ENCODE peak calls at places on chromosomes 13 and 19, in six cellular contexts. E is upper lobe of right lung; X is PC-9; W is CD8-positive, alpha-beta T cell; N is endodermal cell; Z is stomach. R is an unnamed sample.

GRCh38 chr13:28136916-28137315 is 1.4 kb upstream of the PAN3 start:
- DNase-seq in E (no peak), X (no peak), Z (no peak), N (no peak), W (no peak), R (no peak)

GRCh38 chr19:48186541-48186991 is 16.1 kb downstream of the ZSWIM9 start:
- DNase-seq in E (peak; percentile 34), W (no peak), N (no peak), X (no peak), Z (no peak), R (no peak)

GRCh38 chr13:110305949-110306339 is 1.0 kb downstream of the COL4A1 start:
- DNase-seq in Z (no peak), X (no peak), N (peak; percentile 36), W (no peak), E (no peak), R (no peak)

GRCh38 chr13:114057131-114058050 is 75.0 kb downstream of the RASA3 start:
- DNase-seq in E (no peak), N (no peak), Z (no peak), X (peak; percentile 25), W (no peak), R (no peak)

GRCh38 chr19:17541184-17541759 is 14.2 kb upstream of the COLGALT1 start:
- DNase-seq in W (no peak), N (no peak), E (no peak), Z (no peak), X (no peak), R (no peak)

GRCh38 chr13:74131206-74131605 is 3.0 kb downstream of the KLF12 start:
- DNase-seq in W (no peak), N (no peak), Z (no peak), X (no peak), E (no peak), R (no peak)

GRCh38 chr13:34941436-34941834 is 635 bp upstream of the NBEA start:
- DNase-seq in Z (no peak), X (no peak), W (no peak), E (no peak), N (no peak), R (no peak)

GRCh38 chr13:110347535-110348308 is 40.6 kb downstream of the COL4A2 start:
- DNase-seq in E (no peak), X (peak; percentile 84), Z (no peak), N (no peak), W (no peak), R (peak; percentile 100)

GRCh38 chr13:40190656-40191100 is 475.8 kb downstream of the FOXO1 start:
- DNase-seq in E (no peak), X (peak; percentile 15), W (peak; percentile 84), Z (peak; percentile 50), N (no peak), R (peak; percentile 95)

GRCh38 chr19:18502633-18503294 is 19.1 kb downstream of the ELL start:
- DNase-seq in Z (no peak), X (no peak), W (no peak), N (no peak), E (no peak), R (no peak)

GRCh38 chr13:42707596-42707995 is 73.8 kb upstream of the FAM216B start:
- DNase-seq in E (no peak), Z (no peak), W (no peak), X (no peak), N (no peak), R (no peak)

GRCh38 chr13:101698400-101698799 is 245.9 kb downstream of the ITGBL1 start:
- DNase-seq in N (no peak), W (no peak), E (no peak), Z (no peak), X (no peak), R (peak; percentile 23)

GRCh38 chr19:423691-424466 is 14.9 kb upstream of the C2CD4C start:
- DNase-seq in X (no peak), E (no peak), Z (no peak), W (no peak), N (peak; percentile 45), R (no peak)

GRCh38 chr13:113083022-113083373 is 22.6 kb upstream of the F7 start:
- DNase-seq in Z (no peak), X (no peak), W (no peak), N (no peak), E (no peak), R (no peak)

GRCh38 chr13:106028916-106029315 is 506.5 kb downstream of the EFNB2 start:
- DNase-seq in N (no peak), E (no peak), W (no peak), Z (no peak), X (no peak), R (peak; percentile 19)

GRCh38 chr19:45820413-45821102 is 5.5 kb upstream of the RSPH6A start:
- DNase-seq in W (no peak), N (peak; percentile 50), E (no peak), X (no peak), Z (no peak), R (no peak)

GRCh38 chr19:53311044-53311443 is 22.5 kb upstream of the ZNF845 start:
- DNase-seq in W (no peak), Z (no peak), E (no peak), N (no peak), X (no peak), R (no peak)

GRCh38 chr19:42285546-42285945 is 16.4 kb upstream of the PRR19 start:
- DNase-seq in W (no peak), Z (no peak), X (no peak), E (no peak), N (no peak), R (no peak)

GRCh38 chr13:53216767-53217166 is 188.2 kb downstream of the OLFM4 start:
- DNase-seq in X (no peak), Z (no peak), N (no peak), W (no peak), E (no peak), R (peak; percentile 22)

GRCh38 chr13:50075619-50076097 is 60.4 kb downstream of the KCNRG start:
- DNase-seq in N (no peak), W (no peak), E (no peak), Z (no peak), X (no peak), R (no peak)

GRCh38 chr19:47495478-47496372 is 11.7 kb upstream of the KPTN start:
- DNase-seq in X (no peak), Z (no peak), W (no peak), E (no peak), N (no peak), R (no peak)

GRCh38 chr13:23506821-23507210 is 63.4 kb upstream of the TNFRSF19 start:
- DNase-seq in N (no peak), W (no peak), Z (no peak), E (no peak), X (peak; percentile 21), R (no peak)

GRCh38 chr13:111479412-111479811 is 159.0 kb downstream of the TEX29 start:
- DNase-seq in W (peak; percentile 35), N (no peak), Z (no peak), E (peak; percentile 22), X (no peak), R (no peak)

GRCh38 chr13:51585234-51585672 is 991 bp downstream of the WDFY2 start:
- DNase-seq in X (no peak), N (no peak), W (no peak), E (no peak), Z (no peak), R (peak; percentile 20)

GRCh38 chr19:36163813-36164212 is 11.6 kb upstream of the COX7A1 start:
- DNase-seq in E (no peak), Z (no peak), X (no peak), W (no peak), N (no peak), R (no peak)

DNA sequence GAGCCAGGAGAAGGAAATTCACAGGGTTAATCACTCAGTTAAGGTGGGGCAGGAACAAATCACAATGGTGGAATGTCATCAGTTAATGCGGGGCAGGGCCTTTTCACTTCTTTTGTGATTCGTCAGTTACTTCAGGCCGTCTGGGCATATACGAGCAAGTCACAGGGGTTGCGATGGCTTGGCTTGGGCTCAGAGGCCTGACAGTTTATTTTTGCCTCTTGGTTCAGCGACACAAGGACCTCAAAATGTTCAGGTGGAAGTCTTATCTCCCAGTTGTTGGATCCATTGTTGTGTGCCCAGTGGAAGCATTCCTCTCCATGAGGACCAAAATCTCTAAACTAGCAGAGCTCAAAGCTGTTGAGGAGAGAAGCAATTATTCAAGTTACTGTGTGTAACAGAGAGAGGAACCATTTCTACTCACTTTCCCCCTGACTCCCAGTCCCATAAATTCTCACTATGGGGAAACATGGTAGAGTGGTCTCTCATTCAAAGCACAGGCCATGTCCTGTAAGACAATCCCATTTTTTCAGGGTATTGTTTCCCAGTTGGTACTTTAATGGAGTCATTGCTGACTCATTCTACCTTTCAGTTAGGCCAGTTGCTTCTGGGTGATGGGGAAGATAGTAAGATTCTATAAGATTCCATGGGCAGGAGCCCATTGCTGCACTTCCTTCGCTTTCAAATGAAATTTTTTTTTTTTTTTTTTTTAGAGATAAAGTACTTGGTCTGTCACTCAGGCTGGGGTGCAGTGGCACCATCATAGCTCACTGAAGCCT is 8.8 kb upstream of the COX7A1 start:
- DNase-seq in X (no peak), N (peak; percentile 78), E (no peak), Z (no peak), W (no peak), R (peak; percentile 32)
- TF ChIP-seq CTCF in X (no peak), N (no peak), E (no peak), Z (no peak), W (no peak), R (no peak)

GRCh38 chr13:35992964-35993363 is 138.2 kb downstream of the DCLK1 start:
- DNase-seq in Z (no peak), X (no peak), E (no peak), N (no peak), W (no peak), R (no peak)
- H3K4me3 ChIP-seq in Z (no peak overlapping the region), X (no peak overlapping the region), E (no peak overlapping the region), N (no peak overlapping the region), W (no peak overlapping the region), R (no peak overlapping the region)

GRCh38 chr13:98792784-98793183 is 40.3 kb upstream of the SLC15A1 start:
- DNase-seq in E (no peak), Z (no peak), X (no peak), N (no peak), W (no peak), R (no peak)

GRCh38 chr13:98792321-98792720 is 39.8 kb upstream of the SLC15A1 start:
- DNase-seq in Z (no peak), E (no peak), X (no peak), W (no peak), N (no peak), R (no peak)

GRCh38 chr13:98795220-98795619 is 42.7 kb upstream of the SLC15A1 start:
- DNase-seq in N (no peak), X (no peak), W (no peak), Z (no peak), E (no peak), R (no peak)

GRCh38 chr13:98796191-98796590 is 43.7 kb upstream of the SLC15A1 start:
- DNase-seq in X (no peak), W (no peak), N (no peak), E (no peak), Z (no peak), R (no peak)

DNA sequence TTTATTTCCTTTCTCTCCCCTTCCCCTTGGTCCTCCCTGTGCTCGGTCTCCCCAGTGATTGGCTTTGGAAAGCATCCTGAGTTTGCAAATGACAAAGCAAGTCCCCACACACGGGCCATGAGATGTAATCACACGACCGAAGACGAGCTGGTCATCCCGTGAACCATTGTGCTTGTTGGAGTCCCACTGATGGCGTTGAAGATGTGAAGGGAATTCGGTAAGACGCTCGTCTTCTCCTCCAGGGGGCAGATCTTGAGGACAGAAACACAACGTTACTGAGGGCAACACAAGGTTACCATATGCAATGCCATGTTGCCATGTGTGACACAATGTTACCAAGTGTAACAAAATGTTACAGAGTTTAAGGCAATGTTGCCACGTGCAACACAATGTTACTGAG is 42.0 kb upstream of the SLC15A1 start:
- DNase-seq in N (no peak), E (no peak), W (no peak), X (no peak), Z (no peak), R (no peak)
- TF ChIP-seq CTCF in N (peak; percentile 41), E (no peak), W (no peak), X (no peak), Z (no peak), R (no peak)

GRCh38 chr19:4815426-4816387 is 15.8 kb downstream of the TICAM1 start:
- DNase-seq in Z (peak; percentile 88), E (peak; percentile 90), W (peak; percentile 79), N (peak; percentile 95), X (peak; percentile 69), R (peak; percentile 90)
- H3K4me3 ChIP-seq in Z (peak overlapping the region; percentile 30), E (peak overlapping the region; percentile 35), W (peak overlapping the region; percentile 36), N (peak overlapping the region; percentile 59), X (peak overlapping the region; percentile 52), R (no peak overlapping the region)

R was measured in epithelial cell of esophagus.